ENCODE peak calls at places on chromosomes 6 and 20, in seven cellular contexts. Z is T-cell; T is Right ventricle myocardium superior; L is activated CD4-positive, CD25-positive, alpha-beta regulatory T cell; J is right cardiac atrium; C is Panc1; B is stimulated activated CD4-positive, alpha-beta T cell treated with anti-CD3 and anti-CD28 coated beads, Interleukin-2, amount 100 ng/mL, for 48 hours. O is an unnamed sample.

GRCh38 chr6:139409026-139409425 is 34.6 kb upstream of the CITED2 start:
- DNase-seq in Z (no peak), T (no peak), L (no peak), J (no peak), C (no peak), B (no peak), O (no peak)

GRCh38 chr20:10306440-10307358 is 88.1 kb downstream of the SNAP25 start:
- DNase-seq in Z (no peak), T (no peak), L (no peak), J (no peak), C (no peak), B (no peak), O (no peak)

GRCh38 chr6:33904050-33904827 is 100.4 kb upstream of the MLN start:
- DNase-seq in Z (peak; percentile 64), T (peak; percentile 57), L (no peak), J (no peak), C (no peak), B (peak; percentile 34), O (peak; percentile 29)

GRCh38 chr6:159594106-159594749 is 98.8 kb downstream of the SOD2 start:
- DNase-seq in Z (no peak), T (no peak), L (no peak), J (no peak), C (peak; percentile 12), B (no peak), O (no peak)

GRCh38 chr6:111985202-111985731 is 68.6 kb upstream of the CCN6 start:
- DNase-seq in Z (no peak), T (no peak), L (no peak), J (no peak), C (no peak), B (no peak), O (no peak)

GRCh38 chr20:3686867-3687321 is 5.1 kb upstream of the ADAM33 start:
- DNase-seq in Z (no peak), T (peak; percentile 89), L (no peak), J (peak; percentile 90), C (no peak), B (no peak), O (peak; percentile 86)

GRCh38 chr6:31379850-31380249 is 22.9 kb upstream of the HLA-B start:
- DNase-seq in Z (no peak), T (no peak), L (no peak), J (no peak), C (no peak), B (no peak), O (no peak)

GRCh38 chr20:699811-700338 is 24.3 kb upstream of the SCRT2 start:
- DNase-seq in Z (no peak), T (peak; percentile 88), L (no peak), J (peak; percentile 88), C (no peak), B (no peak), O (peak; percentile 48)

GRCh38 chr6:125714431-125715090 is 34.9 kb upstream of the HEY2 start:
- DNase-seq in Z (no peak), T (no peak), L (no peak), J (no peak), C (no peak), B (no peak), O (no peak)

GRCh38 chr6:33250731-33251130 is 20.9 kb downstream of the VPS52 start:
- DNase-seq in Z (no peak), T (no peak), L (no peak), J (no peak), C (no peak), B (no peak), O (no peak)

GRCh38 chr6:138563231-138563630 is 63.9 kb upstream of the NHSL1 start:
- DNase-seq in Z (no peak), T (no peak), L (no peak), J (no peak), C (no peak), B (no peak), O (no peak)

GRCh38 chr20:258963-259362 is 1.4 kb downstream of the DEFB132 start:
- DNase-seq in Z (no peak), T (no peak), L (no peak), J (no peak), C (no peak), B (no peak), O (no peak)

GRCh38 chr20:57900226-57900905 is 190.6 kb upstream of the PMEPA1 start:
- DNase-seq in Z (no peak), T (no peak), L (no peak), J (no peak), C (no peak), B (no peak), O (no peak)

GRCh38 chr6:38212116-38212515 is 392.6 kb downstream of the ZFAND3 start:
- DNase-seq in Z (no peak), T (no peak), L (no peak), J (no peak), C (no peak), B (no peak), O (no peak)

GRCh38 chr6:128759901-128760300 is 123.0 kb upstream of the LAMA2 start:
- DNase-seq in Z (no peak), T (no peak), L (no peak), J (no peak), C (no peak), B (no peak), O (no peak)

GRCh38 chr6:90261801-90262200 is 34.8 kb downstream of the BACH2 start:
- DNase-seq in Z (no peak), T (no peak), L (no peak), J (no peak), C (no peak), B (no peak), O (no peak)

GRCh38 chr20:59141818-59142581 is 21.6 kb upstream of the ZNF831 start:
- DNase-seq in Z (no peak), T (no peak), L (no peak), J (no peak), C (no peak), B (no peak), O (no peak)

GRCh38 chr6:10415593-10416480 is 963 bp upstream of the TFAP2A start:
- DNase-seq in Z (no peak), T (no peak), L (no peak), J (no peak), C (no peak), B (no peak), O (no peak)

O was measured in left cardiac atrium.